ENCODE peak calls at places on chromosomes 1 and 21, in ten cellular contexts. G, X, O, B, D, C, L, E, Y and F are unnamed samples.

GRCh38 chr1:91502882-91503184 is 2.2 kb downstream of the CDC7 start:
- DNase-seq in B (peak; percentile 16), E (no peak), O (no peak), X (peak; percentile 29), C (no peak), L (no peak), D (no peak), Y (no peak), G (no peak), F (no peak)

GRCh38 chr1:217482356-217483102 is 148.4 kb downstream of the GPATCH2 start:
- DNase-seq in G (peak; percentile 51), X (peak; percentile 82), B (peak; percentile 89), D (no peak), C (peak; percentile 14), E (no peak), L (peak; percentile 46), Y (no peak), O (no peak), F (no peak)

GRCh38 chr1:66176012-66176715 is 357.8 kb upstream of the SGIP1 start:
- DNase-seq in X (peak; percentile 41), Y (no peak), G (no peak), O (no peak), E (no peak), B (peak; percentile 24), L (peak; percentile 6), C (no peak), D (no peak), F (no peak)

GRCh38 chr1:118290571-118290970 is 105.5 kb upstream of the SPAG17 start:
- DNase-seq in G (no peak), D (no peak), C (no peak), O (no peak), B (peak; percentile 2), Y (no peak), L (no peak), X (no peak), E (no peak), F (no peak)

GRCh38 chr1:37556712-37557196 is at the start of gene DNALI1:
- DNase-seq in C (no peak), L (peak; percentile 89), O (peak; percentile 82), B (peak; percentile 72), G (no peak), Y (no peak), D (peak; percentile 80), E (no peak), X (no peak), F (peak; percentile 95)

GRCh38 chr21:29074007-29074376 is 544 bp upstream of the CCT8 start:
- DNase-seq in B (no peak), Y (no peak), C (no peak), L (no peak), E (no peak), O (no peak), X (no peak), G (no peak), D (no peak), F (no peak)

GRCh38 chr1:241356519-241357365 is at the start of gene RGS7:
- DNase-seq in X (peak; percentile 53), G (no peak), O (peak; percentile 81), L (peak; percentile 80), E (no peak), C (peak; percentile 83), B (peak; percentile 30), Y (no peak), D (peak; percentile 50), F (peak; percentile 62)

GRCh38 chr21:36747114-36747814 is 48.3 kb downstream of the SIM2 start:
- DNase-seq in O (peak; percentile 67), G (no peak), X (no peak), L (peak; percentile 7), B (no peak), C (peak; percentile 26), E (no peak), D (no peak), Y (no peak), F (no peak)

GRCh38 chr21:27346041-27346448 is 379.2 kb upstream of the ADAMTS5 start:
- DNase-seq in C (no peak), O (no peak), L (no peak), D (no peak), B (peak; percentile 67), E (no peak), G (no peak), Y (no peak), X (no peak), F (no peak)

GRCh38 chr1:4044967-4045366 is 144.9 kb upstream of the C1orf174 start:
- DNase-seq in L (no peak), D (no peak), C (no peak), X (no peak), G (no peak), B (no peak), Y (no peak), O (no peak), E (no peak), F (no peak)

GRCh38 chr1:56547977-56548376 is 31.4 kb downstream of the PLPP3 start:
- DNase-seq in B (no peak), Y (no peak), C (no peak), O (no peak), D (no peak), X (no peak), G (no peak), E (no peak), L (no peak), F (no peak)

GRCh38 chr1:185442065-185442464 is 125.0 kb upstream of the IVNS1ABP start:
- DNase-seq in D (no peak), X (no peak), B (no peak), C (no peak), Y (no peak), L (no peak), E (no peak), O (no peak), G (no peak), F (no peak)

GRCh38 chr1:204419064-204419403 is 7.4 kb upstream of the PPP1R15B start:
- DNase-seq in L (peak; percentile 36), B (peak; percentile 32), G (no peak), E (no peak), D (no peak), O (no peak), X (peak; percentile 55), Y (no peak), C (no peak), F (no peak)

GRCh38 chr1:12345350-12346217 is 115.8 kb downstream of the VPS13D start:
- DNase-seq in O (no peak), Y (no peak), D (no peak), B (no peak), C (no peak), X (no peak), G (no peak), L (no peak), E (no peak), F (no peak)

GRCh38 chr1:43540653-43541071 is 10.0 kb downstream of the PTPRF start:
- DNase-seq in B (no peak), Y (no peak), X (no peak), D (peak; percentile 43), E (no peak), G (no peak), C (no peak), L (peak; percentile 79), O (no peak), F (peak; percentile 68)

GRCh38 chr1:101282314-101283087 is 45.7 kb downstream of the S1PR1 start:
- DNase-seq in D (no peak), Y (no peak), B (no peak), O (no peak), L (peak; percentile 65), C (no peak), E (no peak), X (peak; percentile 63), G (no peak), F (peak; percentile 27)

GRCh38 chr1:41656088-41656487 is 171.6 kb upstream of the EDN2 start:
- DNase-seq in D (no peak), B (no peak), C (no peak), O (no peak), L (no peak), G (no peak), E (no peak), X (no peak), Y (no peak), F (no peak)

GRCh38 chr21:38913120-38913975 is 107.6 kb downstream of the ETS2 start:
- DNase-seq in Y (no peak), O (peak; percentile 71), L (peak; percentile 39), G (no peak), X (peak; percentile 92), D (no peak), C (no peak), E (no peak), B (peak; percentile 51), F (peak; percentile 74)

GRCh38 chr1:204991342-204991844 is 51.6 kb upstream of the CNTN2 start:
- DNase-seq in G (no peak), E (no peak), C (no peak), Y (no peak), B (no peak), O (no peak), L (no peak), D (peak; percentile 35), X (no peak), F (no peak)

GRCh38 chr1:79617777-79618176 is 611.2 kb upstream of the ADGRL4 start:
- DNase-seq in E (no peak), L (no peak), X (no peak), G (no peak), O (no peak), B (no peak), D (no peak), Y (no peak), C (no peak), F (no peak)

GRCh38 chr1:1433804-1434130 is 1.7 kb upstream of the VWA1 start:
- DNase-seq in E (no peak), C (no peak), O (no peak), X (no peak), L (peak; percentile 72), Y (no peak), B (no peak), G (no peak), D (no peak), F (no peak)

GRCh38 chr1:77538956-77539509 is 143.4 kb downstream of the ZZZ3 start:
- DNase-seq in D (no peak), X (peak; percentile 73), Y (no peak), B (peak; percentile 92), C (no peak), O (no peak), L (no peak), E (no peak), G (peak; percentile 47), F (no peak)

GRCh38 chr1:53411541-53412152 is 47.6 kb upstream of the DMRTB1 start:
- DNase-seq in G (no peak), D (no peak), O (no peak), C (no peak), E (no peak), Y (no peak), B (no peak), L (no peak), X (no peak), F (no peak)

GRCh38 chr1:17895986-17896385 is 140.9 kb downstream of the ACTL8 start:
- DNase-seq in Y (no peak), D (no peak), B (no peak), G (no peak), C (no peak), X (no peak), O (no peak), E (no peak), L (no peak), F (no peak)

GRCh38 chr1:56872597-56872996 is 18.0 kb downstream of the C8A start:
- DNase-seq in Y (no peak), L (no peak), O (no peak), E (no peak), B (peak; percentile 53), D (no peak), G (no peak), X (no peak), C (no peak), F (no peak)

GRCh38 chr21:33441489-33442477 is 38.0 kb downstream of the TMEM50B start:
- DNase-seq in E (peak; percentile 28), X (peak; percentile 92), O (no peak), G (peak; percentile 58), D (no peak), L (peak; percentile 46), Y (no peak), C (no peak), B (peak; percentile 58), F (peak; percentile 54)

GRCh38 chr1:155070721-155071556 is 7.4 kb downstream of the EFNA4 start:
- DNase-seq in O (peak; percentile 76), D (peak; percentile 45), C (no peak), G (no peak), Y (peak; percentile 68), E (peak; percentile 70), B (peak; percentile 65), L (peak; percentile 82), X (no peak), F (peak; percentile 71)

GRCh38 chr1:116785006-116785405 is 30.8 kb downstream of the CD2 start:
- DNase-seq in Y (no peak), X (peak; percentile 30), C (no peak), G (no peak), E (no peak), B (no peak), D (no peak), O (no peak), L (no peak), F (no peak)